ENCODE peak calls at places on chromosomes 7 and 10, in five cellular contexts. Z, Y, I, Q and F are unnamed samples.

GRCh38 chr10:49519717-49520116 is 19.2 kb downstream of the ERCC6 start:
- DNase-seq in Q (no peak), I (no peak), Z (no peak), Y (no peak), F (no peak)

GRCh38 chr7:156107957-156108356 is 295.7 kb upstream of the SHH start:
- DNase-seq in Q (no peak), I (no peak), Z (no peak), Y (no peak), F (no peak)

GRCh38 chr10:93601774-93602162 is 733 bp upstream of the RBP4 start:
- DNase-seq in I (no peak), Y (no peak), Z (no peak), Q (no peak), F (no peak)

GRCh38 chr10:116044722-116045374 is 228.2 kb downstream of the GFRA1 start:
- DNase-seq in Q (no peak), I (no peak), Y (no peak), Z (no peak), F (no peak)

GRCh38 chr7:22356855-22357310 is at the start of gene RAPGEF5:
- DNase-seq in Q (no peak), Y (no peak), Z (peak), I (no peak), F (no peak)

GRCh38 chr10:28774051-28774995 is 97.0 kb downstream of the BAMBI start:
- DNase-seq in Z (peak), Q (no peak), Y (no peak), I (no peak), F (no peak)

GRCh38 chr10:30828680-30829079 is 199.1 kb upstream of the LYZL2 start:
- DNase-seq in Z (no peak), Q (no peak), Y (no peak), I (no peak), F (no peak)

GRCh38 chr7:83588602-83589240 is 60.2 kb downstream of the SEMA3E start:
- DNase-seq in Y (no peak), Z (no peak), I (no peak), Q (no peak), F (no peak)

GRCh38 chr10:116800356-116800929 is 48.9 kb upstream of the ENO4 start:
- DNase-seq in Z (no peak), Y (no peak), Q (no peak), I (no peak), F (no peak)